ENCODE peak calls at places on chromosome 16, in four cellular contexts. F is OCI-LY7, G is right lobe of liver, O is psoas muscle. Q is an unnamed sample.

GRCh38 chr16:23423496-23424049 is 29.4 kb downstream of the COG7 start:
- DNase-seq in F (no peak), G (no peak), O (peak), Q (peak)

GRCh38 chr16:73365010-73365409 is 317.1 kb upstream of the ZFHX3 start:
- DNase-seq in F (no peak), G (no peak), O (no peak), Q (no peak)

GRCh38 chr16:50683689-50684374 is 2.7 kb upstream of the SNX20 start:
- DNase-seq in F (peak), G (no peak), O (no peak), Q (peak)

GRCh38 chr16:23141959-23142740 is 7.1 kb downstream of the USP31 start:
- DNase-seq in F (no peak), G (no peak), O (no peak), Q (no peak)

GRCh38 chr16:23670137-23670776 is 8.4 kb upstream of the PLK1 start:
- DNase-seq in F (no peak), G (no peak), O (peak), Q (peak)

GRCh38 chr16:87203060-87203656 is 114.0 kb downstream of the C16orf95 start:
- DNase-seq in F (peak), G (no peak), O (peak), Q (no peak)

GRCh38 chr16:31092330-31092729 is 2.3 kb downstream of the VKORC1 start:
- DNase-seq in F (no peak), G (no peak), O (peak), Q (no peak)

GRCh38 chr16:66426112-66427035 is 721 bp upstream of the BEAN1 start:
- DNase-seq in F (no peak), G (no peak), O (no peak), Q (peak)

GRCh38 chr16:19505600-19506303 is 16.1 kb downstream of the GDE1 start:
- DNase-seq in F (no peak), G (no peak), O (no peak), Q (no peak)

GRCh38 chr16:66604376-66605176 is at the start of gene CMTM3:
- DNase-seq in F (peak), G (no peak), O (peak), Q (peak)

GRCh38 chr16:50267151-50267631 is 840 bp downstream of the ADCY7 start:
- DNase-seq in F (peak), G (no peak), O (peak), Q (no peak)

GRCh38 chr16:71287903-71288302 is 1.3 kb downstream of the CMTR2 start:
- DNase-seq in F (no peak), G (no peak), O (no peak), Q (no peak)

GRCh38 chr16:77841275-77841640 is 52.9 kb downstream of the VAT1L start:
- DNase-seq in F (no peak), G (no peak), O (no peak), Q (no peak)

GRCh38 chr16:50265260-50265659 is 1.1 kb upstream of the ADCY7 start:
- DNase-seq in F (peak), G (no peak), O (peak), Q (no peak)

GRCh38 chr16:58324792-58325191 is 30.0 kb upstream of the PRSS54 start:
- DNase-seq in F (no peak), G (no peak), O (no peak), Q (no peak)
- H3K4me3 ChIP-seq in F (no peak), G (no peak), O (no peak), Q (no peak)

GRCh38 chr16:48117217-48118105 is 38.3 kb downstream of the ABCC12 start:
- DNase-seq in F (peak), G (no peak), O (peak), Q (no peak)
- TF ChIP-seq CTCF in F (peak), G (peak), O (peak), Q (no peak)

GRCh38 chr16:67855789-67856188 is 8.3 kb upstream of the CENPT start:
- DNase-seq in F (no peak), G (no peak), O (peak), Q (no peak)

GRCh38 chr16:67856927-67857546 is 9.5 kb upstream of the CENPT start:
- DNase-seq in F (no peak), G (no peak), O (peak), Q (no peak)

GRCh38 chr16:67858448-67858993 is 11.0 kb upstream of the CENPT start:
- DNase-seq in F (no peak), G (no peak), O (peak), Q (no peak)

GRCh38 chr16:67860589-67861398 is 12.1 kb upstream of the EDC4 start:
- DNase-seq in F (no peak), G (no peak), O (peak), Q (no peak)

DNA sequence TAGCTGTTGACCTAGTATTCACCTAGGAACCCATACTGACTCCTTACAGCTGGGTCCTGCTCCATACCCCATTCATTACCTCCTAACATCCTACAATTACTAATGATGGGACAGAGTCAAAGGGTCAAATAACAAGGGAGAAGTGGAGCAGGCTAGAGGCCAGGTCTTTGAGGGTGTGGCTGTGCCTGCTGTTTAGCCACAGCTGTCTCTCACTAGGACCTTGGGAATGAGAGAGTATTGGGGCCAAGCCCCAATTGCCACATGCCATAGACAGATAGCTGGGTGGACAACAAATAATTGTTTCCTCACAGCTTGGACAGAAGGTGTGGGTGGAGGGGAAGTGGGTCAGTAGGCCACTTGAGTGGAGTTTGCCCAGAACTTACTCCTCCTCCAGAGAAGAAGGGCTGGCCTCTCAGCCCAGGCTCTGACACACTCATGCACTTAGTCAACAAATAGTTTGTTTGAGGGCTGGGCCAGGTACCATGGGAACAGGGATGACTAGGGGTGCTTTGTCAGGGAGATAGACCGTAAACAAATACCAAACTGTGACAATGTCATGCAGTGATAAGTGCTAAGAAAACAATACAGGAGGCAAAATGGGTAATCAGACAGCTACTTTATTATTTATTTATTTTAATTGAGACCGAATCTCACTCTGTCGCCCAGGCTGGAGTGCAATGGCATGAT is 10.2 kb upstream of the CENPT start:
- DNase-seq in F (no peak), G (peak), O (peak), Q (peak)
- H3K4me3 ChIP-seq in F (no peak), G (no peak), O (no peak), Q (no peak)

DNA sequence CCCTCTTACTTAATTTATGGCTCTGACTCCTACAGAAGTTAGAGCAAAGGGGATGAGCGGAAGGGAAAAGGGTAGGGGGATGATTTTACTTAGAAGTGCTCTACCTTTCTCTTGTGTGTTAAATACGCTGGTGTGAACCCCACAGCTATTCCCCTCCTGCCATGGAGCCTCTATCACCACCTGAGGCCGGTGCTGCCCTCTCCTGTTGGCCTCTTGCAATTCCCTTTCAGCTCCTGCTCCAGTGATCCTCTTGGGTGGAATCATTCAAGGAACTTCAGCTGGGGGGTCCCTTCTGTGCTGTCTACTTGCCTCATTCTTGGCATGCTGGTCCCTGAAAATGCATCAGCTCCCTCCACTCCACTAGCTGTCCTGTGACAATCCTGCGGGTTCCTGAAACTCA is 41.8 kb upstream of the CDH8 start:
- DNase-seq in F (no peak), G (no peak), O (no peak), Q (no peak)
- TF ChIP-seq CTCF in F (peak), G (peak), O (no peak), Q (no peak)

DNA sequence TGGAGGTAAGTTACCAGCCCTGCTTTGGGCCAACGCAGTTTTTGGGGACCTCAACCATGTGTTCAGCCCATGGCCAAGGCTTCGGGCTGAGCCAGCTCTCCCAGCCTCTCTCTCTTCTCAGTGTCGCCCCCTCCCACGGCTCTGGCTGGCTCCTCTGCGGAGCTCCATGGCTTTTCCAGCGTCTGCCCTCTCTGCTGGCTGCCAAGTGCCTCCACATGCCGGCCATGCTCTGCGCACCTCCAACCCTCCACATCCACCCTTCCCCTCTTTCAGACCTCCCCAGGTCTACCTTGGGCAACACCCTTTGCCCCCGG is 23.2 kb downstream of the COTL1 start:
- DNase-seq in F (no peak), G (no peak), O (peak), Q (no peak)
- H3K4me3 ChIP-seq in F (peak), G (no peak), O (no peak), Q (no peak)

GRCh38 chr16:74460542-74460941 is 39.3 kb upstream of the CLEC18B start:
- DNase-seq in F (peak), G (no peak), O (no peak), Q (no peak)
- TF ChIP-seq CTCF in F (no peak), G (no peak), O (no peak), Q (no peak)

Q was measured in lower leg skin.